ENCODE peak calls at places on chromosomes 7 and 10, in ten cellular contexts. One of them, this sample, is unnamed.

GRCh38 chr7:99252166-99252895 is 20.3 kb upstream of the MYH16 start:
- DNase-seq in heart left ventricle: no peak
- DNase-seq in GM12878: no peak
- DNase-seq in esophagus squamous epithelium: no peak
- DNase-seq in prostate gland: no peak
- DNase-seq in breast epithelium: no peak
- DNase-seq in gastrocnemius medialis: no peak
- DNase-seq in transverse colon: no peak
- DNase-seq in tibial nerve: no peak
- DNase-seq in spleen: no peak
- DNase-seq in this sample: no peak

GRCh38 chr7:41420421-41420820 is 282.5 kb downstream of the INHBA start:
- DNase-seq in transverse colon: no peak
- DNase-seq in heart left ventricle: no peak
- DNase-seq in esophagus squamous epithelium: no peak
- DNase-seq in tibial nerve: no peak
- DNase-seq in spleen: no peak
- DNase-seq in prostate gland: no peak
- DNase-seq in breast epithelium: no peak
- DNase-seq in GM12878: no peak
- DNase-seq in gastrocnemius medialis: no peak
- DNase-seq in this sample: no peak

GRCh38 chr10:43135656-43136055 is 2.6 kb upstream of the CSGALNACT2 start:
- DNase-seq in prostate gland: no peak
- DNase-seq in heart left ventricle: no peak
- DNase-seq in esophagus squamous epithelium: no peak
- DNase-seq in breast epithelium: no peak
- DNase-seq in GM12878: no peak
- DNase-seq in transverse colon: no peak
- DNase-seq in gastrocnemius medialis: no peak
- DNase-seq in tibial nerve: no peak
- DNase-seq in spleen: no peak
- DNase-seq in this sample: no peak

GRCh38 chr10:45444976-45445898 is 71.2 kb downstream of the ALOX5 start:
- DNase-seq in GM12878: no peak
- DNase-seq in gastrocnemius medialis: peak; percentile 80
- DNase-seq in breast epithelium: no peak
- DNase-seq in heart left ventricle: no peak
- DNase-seq in transverse colon: no peak
- DNase-seq in prostate gland: peak; percentile 34
- DNase-seq in spleen: no peak
- DNase-seq in tibial nerve: no peak
- DNase-seq in esophagus squamous epithelium: no peak
- DNase-seq in this sample: no peak

GRCh38 chr10:130140425-130140824 is 4.2 kb downstream of the GLRX3 start:
- DNase-seq in gastrocnemius medialis: no peak
- DNase-seq in GM12878: no peak
- DNase-seq in spleen: no peak
- DNase-seq in prostate gland: no peak
- DNase-seq in tibial nerve: no peak
- DNase-seq in breast epithelium: no peak
- DNase-seq in heart left ventricle: no peak
- DNase-seq in transverse colon: no peak
- DNase-seq in esophagus squamous epithelium: no peak
- DNase-seq in this sample: no peak

GRCh38 chr7:498678-499641 is 20.7 kb downstream of the PDGFA start:
- DNase-seq in gastrocnemius medialis: no peak
- DNase-seq in breast epithelium: no peak
- DNase-seq in GM12878: no peak
- DNase-seq in spleen: peak; percentile 58
- DNase-seq in tibial nerve: no peak
- DNase-seq in heart left ventricle: no peak
- DNase-seq in esophagus squamous epithelium: no peak
- DNase-seq in prostate gland: peak; percentile 91
- DNase-seq in transverse colon: no peak
- DNase-seq in this sample: no peak

GRCh38 chr7:132492841-132493445 is 83.3 kb downstream of the PLXNA4 start:
- DNase-seq in breast epithelium: no peak
- DNase-seq in prostate gland: no peak
- DNase-seq in heart left ventricle: no peak
- DNase-seq in esophagus squamous epithelium: no peak
- DNase-seq in spleen: no peak
- DNase-seq in tibial nerve: no peak
- DNase-seq in gastrocnemius medialis: no peak
- DNase-seq in GM12878: no peak
- DNase-seq in transverse colon: no peak
- DNase-seq in this sample: no peak

GRCh38 chr7:43572516-43573049 is 10.3 kb upstream of the STK17A start:
- DNase-seq in breast epithelium: no peak
- DNase-seq in GM12878: no peak
- DNase-seq in esophagus squamous epithelium: no peak
- DNase-seq in transverse colon: peak; percentile 25
- DNase-seq in heart left ventricle: peak; percentile 23
- DNase-seq in tibial nerve: peak; percentile 63
- DNase-seq in prostate gland: no peak
- DNase-seq in spleen: no peak
- DNase-seq in gastrocnemius medialis: peak; percentile 37
- DNase-seq in this sample: peak; percentile 74

GRCh38 chr7:367351-367841 is 77.4 kb downstream of the FOXL3 start:
- DNase-seq in esophagus squamous epithelium: no peak
- DNase-seq in spleen: peak; percentile 66
- DNase-seq in GM12878: no peak
- DNase-seq in gastrocnemius medialis: no peak
- DNase-seq in tibial nerve: no peak
- DNase-seq in transverse colon: no peak
- DNase-seq in breast epithelium: no peak
- DNase-seq in heart left ventricle: no peak
- DNase-seq in prostate gland: no peak
- DNase-seq in this sample: no peak

GRCh38 chr10:5976689-5977470 is 463 bp downstream of the IL15RA start:
- DNase-seq in heart left ventricle: peak; percentile 25
- DNase-seq in transverse colon: peak; percentile 70
- DNase-seq in GM12878: no peak
- DNase-seq in breast epithelium: no peak
- DNase-seq in spleen: peak; percentile 89
- DNase-seq in gastrocnemius medialis: peak; percentile 34
- DNase-seq in prostate gland: peak; percentile 24
- DNase-seq in tibial nerve: no peak
- DNase-seq in esophagus squamous epithelium: no peak
- DNase-seq in this sample: peak; percentile 33

GRCh38 chr10:5975641-5976473 is 1.5 kb downstream of the IL15RA start:
- DNase-seq in heart left ventricle: peak; percentile 32
- DNase-seq in esophagus squamous epithelium: no peak
- DNase-seq in breast epithelium: no peak
- DNase-seq in gastrocnemius medialis: peak; percentile 68
- DNase-seq in GM12878: peak; percentile 89
- DNase-seq in transverse colon: peak; percentile 66
- DNase-seq in tibial nerve: peak; percentile 43
- DNase-seq in spleen: no peak
- DNase-seq in prostate gland: no peak
- DNase-seq in this sample: peak; percentile 90

GRCh38 chr10:5973069-5973468 is 4.3 kb downstream of the IL15RA start:
- DNase-seq in gastrocnemius medialis: no peak
- DNase-seq in prostate gland: no peak
- DNase-seq in heart left ventricle: no peak
- DNase-seq in GM12878: no peak
- DNase-seq in spleen: no peak
- DNase-seq in breast epithelium: no peak
- DNase-seq in esophagus squamous epithelium: no peak
- DNase-seq in tibial nerve: no peak
- DNase-seq in transverse colon: no peak
- DNase-seq in this sample: no peak

GRCh38 chr10:5981529-5981928 is 4.2 kb upstream of the IL15RA start:
- DNase-seq in esophagus squamous epithelium: no peak
- DNase-seq in breast epithelium: no peak
- DNase-seq in heart left ventricle: no peak
- DNase-seq in GM12878: no peak
- DNase-seq in gastrocnemius medialis: no peak
- DNase-seq in prostate gland: no peak
- DNase-seq in spleen: no peak
- DNase-seq in transverse colon: no peak
- DNase-seq in tibial nerve: no peak
- DNase-seq in this sample: peak; percentile 5

DNA sequence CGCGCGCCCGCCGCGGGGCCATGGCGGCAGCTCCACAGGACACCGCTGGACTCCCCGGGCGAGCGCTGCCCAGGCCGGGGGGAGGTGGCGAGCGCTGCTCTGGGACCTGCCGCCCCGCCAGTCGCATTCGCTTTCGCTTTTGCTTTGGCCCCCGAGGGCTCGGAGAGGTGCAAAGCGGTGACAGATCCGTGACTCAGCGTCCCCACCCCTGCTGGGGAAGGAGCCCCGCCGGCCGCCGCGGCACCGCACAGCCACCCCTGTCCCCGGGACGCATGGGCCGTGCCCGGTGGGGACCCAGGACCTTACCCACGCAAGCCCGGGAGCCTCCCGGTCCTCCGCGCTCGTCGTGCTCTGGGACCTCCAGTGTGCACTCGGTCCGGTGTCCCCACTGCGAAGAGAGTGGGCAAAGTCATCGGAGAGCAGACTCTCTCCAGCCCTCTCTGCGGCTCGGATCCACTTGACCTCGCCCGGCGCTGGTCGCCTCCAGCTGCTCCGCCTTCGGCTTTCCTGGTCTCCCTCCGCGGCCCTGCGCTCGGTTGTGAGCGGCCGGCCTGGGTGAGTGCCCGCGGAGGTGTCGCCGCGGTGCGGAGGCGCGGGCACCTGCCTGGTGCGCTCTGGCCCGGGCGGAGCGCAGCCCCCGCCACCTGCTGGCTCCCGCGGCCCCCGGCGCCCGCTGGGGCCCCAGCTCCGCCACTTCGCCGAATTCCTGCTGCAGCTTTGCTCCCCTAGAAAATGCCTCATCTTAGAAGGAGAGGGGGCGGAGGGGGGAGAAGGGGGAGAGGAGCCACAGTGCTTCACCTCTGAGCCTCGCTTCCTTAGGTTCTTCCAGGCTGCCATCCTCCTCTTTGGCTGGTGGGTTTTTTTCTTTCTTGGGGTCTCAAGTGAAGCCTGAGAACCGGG is at the start of gene IL15RA:
- DNase-seq in GM12878: no peak
- DNase-seq in transverse colon: peak; percentile 90
- DNase-seq in gastrocnemius medialis: peak; percentile 76
- DNase-seq in heart left ventricle: peak; percentile 80
- DNase-seq in esophagus squamous epithelium: no peak
- DNase-seq in spleen: peak; percentile 97
- DNase-seq in tibial nerve: peak; percentile 26
- DNase-seq in prostate gland: peak; percentile 53
- DNase-seq in breast epithelium: peak; percentile 69
- DNase-seq in this sample: peak; percentile 95
- TF ChIP-seq POLR2A in GM12878: peak; percentile 65
- TF ChIP-seq POLR2A in transverse colon: peak; percentile 71
- TF ChIP-seq POLR2A in gastrocnemius medialis: peak; percentile 57
- TF ChIP-seq POLR2A in heart left ventricle: no peak
- TF ChIP-seq POLR2A in esophagus squamous epithelium: peak; percentile 56
- TF ChIP-seq POLR2A in spleen: no peak
- TF ChIP-seq POLR2A in tibial nerve: no peak
- TF ChIP-seq POLR2A in prostate gland: peak; percentile 55
- TF ChIP-seq POLR2A in breast epithelium: no peak
- TF ChIP-seq POLR2A in this sample: peak; percentile 2

GRCh38 chr7:128454808-128455555 is 696 bp upstream of the HILPDA start:
- DNase-seq in transverse colon: no peak
- DNase-seq in spleen: no peak
- DNase-seq in esophagus squamous epithelium: no peak
- DNase-seq in tibial nerve: no peak
- DNase-seq in GM12878: no peak
- DNase-seq in prostate gland: no peak
- DNase-seq in breast epithelium: no peak
- DNase-seq in heart left ventricle: no peak
- DNase-seq in gastrocnemius medialis: no peak
- DNase-seq in this sample: no peak
- TF ChIP-seq CTCF in transverse colon: no peak
- TF ChIP-seq CTCF in spleen: no peak
- TF ChIP-seq CTCF in esophagus squamous epithelium: peak; percentile 29
- TF ChIP-seq CTCF in tibial nerve: no peak
- TF ChIP-seq CTCF in GM12878: peak; percentile 4
- TF ChIP-seq CTCF in prostate gland: no peak
- TF ChIP-seq CTCF in breast epithelium: peak; percentile 31
- TF ChIP-seq CTCF in heart left ventricle: no peak
- TF ChIP-seq CTCF in gastrocnemius medialis: no peak
- TF ChIP-seq CTCF in this sample: no peak

DNA sequence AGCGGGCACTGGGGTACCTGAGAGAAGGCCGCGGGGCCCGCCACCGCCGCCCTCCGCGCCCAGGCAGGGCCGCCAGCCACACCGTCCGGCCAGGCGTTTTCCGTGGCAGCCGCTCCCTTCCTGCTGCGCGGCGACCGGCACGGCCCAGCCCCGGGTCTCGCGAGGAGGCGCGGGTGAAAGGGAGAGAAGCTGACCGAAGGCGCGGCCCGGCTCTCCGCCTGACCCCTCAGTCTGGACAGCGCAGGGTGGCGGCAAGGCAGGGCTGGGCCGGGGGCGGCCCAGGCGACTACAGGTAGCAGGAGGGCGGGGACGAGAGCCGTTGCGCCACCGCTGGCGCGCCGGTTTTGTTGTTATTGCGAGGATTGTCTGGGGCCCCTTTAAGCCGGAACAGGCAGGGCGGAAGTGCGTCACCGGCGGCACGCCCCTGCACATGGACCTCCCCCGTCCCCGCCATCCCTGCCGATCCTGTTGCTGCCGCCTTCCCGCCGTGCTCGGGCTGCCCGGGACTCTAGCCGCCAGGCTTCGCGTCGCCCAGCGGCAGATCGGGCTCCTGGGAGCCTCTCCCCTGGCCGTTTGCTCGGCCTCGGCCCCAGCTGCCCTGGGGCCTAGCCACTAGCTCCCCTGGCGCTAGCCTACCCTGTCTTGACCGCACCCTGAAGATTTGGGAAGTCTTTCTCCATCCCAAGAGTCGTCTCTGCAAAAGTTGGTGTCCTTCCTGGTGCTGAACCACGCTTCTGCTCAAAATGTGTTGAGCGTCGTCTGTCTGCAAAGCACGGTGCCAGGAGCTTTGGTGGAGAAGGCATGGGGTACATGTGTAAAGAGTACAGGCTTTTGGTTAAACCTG is at the start of gene HERPUD2:
- DNase-seq in breast epithelium: peak; percentile 94
- DNase-seq in prostate gland: peak; percentile 96
- DNase-seq in gastrocnemius medialis: peak; percentile 93
- DNase-seq in transverse colon: peak; percentile 96
- DNase-seq in tibial nerve: peak; percentile 89
- DNase-seq in GM12878: peak; percentile 71
- DNase-seq in heart left ventricle: peak; percentile 94
- DNase-seq in esophagus squamous epithelium: peak; percentile 73
- DNase-seq in spleen: peak; percentile 99
- DNase-seq in this sample: peak; percentile 99
- TF ChIP-seq POLR2A in breast epithelium: peak; percentile 77
- TF ChIP-seq POLR2A in prostate gland: peak; percentile 96
- TF ChIP-seq POLR2A in gastrocnemius medialis: peak; percentile 85
- TF ChIP-seq POLR2A in transverse colon: peak; percentile 95
- TF ChIP-seq POLR2A in tibial nerve: peak; percentile 86
- TF ChIP-seq POLR2A in GM12878: peak; percentile 93
- TF ChIP-seq POLR2A in heart left ventricle: peak; percentile 14
- TF ChIP-seq POLR2A in esophagus squamous epithelium: peak; percentile 92
- TF ChIP-seq POLR2A in spleen: peak; percentile 44
- TF ChIP-seq POLR2A in this sample: peak; percentile 76

DNA sequence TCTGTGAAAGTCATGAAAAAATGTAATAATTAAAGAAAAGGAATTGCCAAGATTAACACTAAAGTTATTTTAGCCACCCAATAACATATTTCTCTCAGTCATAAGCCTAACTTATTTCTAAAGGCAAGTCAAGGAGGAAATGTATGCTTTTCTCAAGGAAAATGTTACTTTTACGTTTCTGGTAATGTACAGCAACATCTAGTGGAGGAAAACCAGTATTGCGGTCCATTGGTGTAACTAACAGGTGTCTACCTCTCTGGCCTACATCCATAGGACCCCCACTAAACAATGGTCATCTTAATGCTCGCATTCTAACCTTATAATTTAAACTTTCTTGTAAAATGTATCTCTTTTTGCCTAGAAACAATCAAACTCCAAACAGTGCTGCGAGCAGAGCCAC is 437.5 kb downstream of the KIF20B start:
- DNase-seq in heart left ventricle: no peak
- DNase-seq in esophagus squamous epithelium: no peak
- DNase-seq in prostate gland: no peak
- DNase-seq in gastrocnemius medialis: no peak
- DNase-seq in breast epithelium: no peak
- DNase-seq in spleen: no peak
- DNase-seq in GM12878: no peak
- DNase-seq in tibial nerve: no peak
- DNase-seq in transverse colon: no peak
- DNase-seq in this sample: no peak
- TF ChIP-seq CTCF in heart left ventricle: peak; percentile 15
- TF ChIP-seq CTCF in esophagus squamous epithelium: no peak
- TF ChIP-seq CTCF in prostate gland: no peak
- TF ChIP-seq CTCF in gastrocnemius medialis: no peak
- TF ChIP-seq CTCF in breast epithelium: no peak
- TF ChIP-seq CTCF in spleen: no peak
- TF ChIP-seq CTCF in GM12878: peak; percentile 44
- TF ChIP-seq CTCF in tibial nerve: no peak
- TF ChIP-seq CTCF in transverse colon: peak; percentile 44
- TF ChIP-seq CTCF in this sample: no peak